ENCODE peak calls at places on chromosomes 1 and 21, in four cellular contexts. U is WTC11, T is HepG2, H is K562. L is an unnamed sample.

GRCh38 chr1:218850367-218850766 is 323.3 kb upstream of the LYPLAL1 start:
- DNase-seq in U (no peak), T (no peak), H (no peak), L (no peak)

GRCh38 chr1:58927026-58927721 is 143.3 kb upstream of the JUN start:
- DNase-seq in U (no peak), T (no peak), H (no peak), L (no peak)

GRCh38 chr1:10916311-10916710 is 96.1 kb upstream of the TARDBP start:
- DNase-seq in U (no peak), T (no peak), H (no peak), L (no peak)

GRCh38 chr1:220734571-220735326 is 13.4 kb upstream of the MTARC2 start:
- DNase-seq in U (no peak), T (peak; percentile 86), H (no peak), L (no peak)

GRCh38 chr1:6002714-6003501 is 10.7 kb upstream of the NPHP4 start:
- DNase-seq in U (peak; percentile 13), T (peak; percentile 48), H (no peak), L (no peak)

GRCh38 chr21:42561742-42562141 is 48.1 kb downstream of the SLC37A1 start:
- DNase-seq in U (peak; percentile 16), T (peak; percentile 13), H (peak; percentile 40), L (no peak)

GRCh38 chr1:185759061-185759460 is 24.9 kb downstream of the HMCN1 start:
- DNase-seq in U (no peak), T (no peak), H (no peak), L (no peak)

GRCh38 chr1:58811303-58811702 is 27.5 kb upstream of the JUN start:
- DNase-seq in U (no peak), T (no peak), H (no peak), L (no peak)

GRCh38 chr1:109796484-109797305 is 33.0 kb upstream of the EPS8L3 start:
- DNase-seq in U (no peak), T (no peak), H (peak; percentile 52), L (no peak)

GRCh38 chr1:37752583-37753471 is 12.1 kb downstream of the EPHA10 start:
- DNase-seq in U (peak; percentile 62), T (no peak), H (peak; percentile 36), L (peak; percentile 78)

GRCh38 chr1:3892748-3893147 is 7.3 kb downstream of the C1orf174 start:
- DNase-seq in U (no peak), T (no peak), H (no peak), L (no peak)

GRCh38 chr21:40466893-40467483 is 380.0 kb downstream of the DSCAM start:
- DNase-seq in U (no peak), T (no peak), H (peak; percentile 2), L (no peak)
- TF ChIP-seq ELF4 in U (no peak), T (no peak), H (no peak), L (no peak)

DNA sequence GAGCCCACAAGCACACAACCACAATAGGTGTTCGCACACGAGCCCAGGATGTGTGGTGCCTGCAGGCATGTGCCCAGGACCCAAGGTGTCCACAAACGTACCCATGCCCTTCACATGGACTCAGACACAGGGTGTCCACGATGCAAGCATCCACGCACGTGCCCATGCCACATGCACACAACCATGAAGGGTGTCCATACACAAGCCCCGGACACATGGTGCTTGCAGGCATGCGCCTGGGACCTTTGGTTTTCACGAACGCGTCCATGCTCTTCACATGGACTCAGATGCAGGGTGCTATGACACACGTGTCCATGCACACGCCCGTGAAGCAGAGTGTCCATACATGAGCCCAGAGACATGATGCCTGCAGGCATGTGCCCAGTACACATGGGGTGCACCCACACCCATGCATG is 53.4 kb downstream of the WNT9A start:
- DNase-seq in U (no peak), T (no peak), H (no peak), L (no peak)
- TF ChIP-seq ELF4 in U (no peak), T (no peak), H (no peak), L (no peak)

GRCh38 chr1:229243638-229244037 is 27.3 kb upstream of the RAB4A start:
- DNase-seq in U (no peak), T (no peak), H (no peak), L (no peak)
- TF ChIP-seq ELF4 in U (no peak), T (no peak), H (no peak), L (no peak)

DNA sequence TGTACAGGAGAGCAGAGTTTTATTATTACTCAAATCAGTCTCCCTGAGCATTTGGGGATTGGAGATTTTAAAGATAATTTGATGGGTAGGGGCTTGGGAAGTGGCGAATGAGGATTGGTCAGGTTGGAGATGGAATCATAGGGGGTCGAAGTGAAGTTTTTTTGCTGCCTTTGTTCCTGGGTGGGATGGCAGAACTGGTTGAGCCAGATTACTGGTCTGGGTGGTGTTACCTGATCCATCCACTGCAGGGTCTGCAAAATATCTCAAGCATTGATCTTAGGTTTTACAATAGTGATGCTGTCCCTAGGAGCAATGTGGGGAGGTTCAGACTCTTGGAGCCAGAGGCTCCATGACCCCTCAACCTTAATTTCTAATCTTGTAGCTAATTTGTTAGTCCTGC is 108.8 kb downstream of the BACH1 start:
- DNase-seq in U (no peak), T (no peak), H (no peak), L (no peak)
- TF ChIP-seq ELF4 in U (no peak), T (no peak), H (no peak), L (no peak)

DNA sequence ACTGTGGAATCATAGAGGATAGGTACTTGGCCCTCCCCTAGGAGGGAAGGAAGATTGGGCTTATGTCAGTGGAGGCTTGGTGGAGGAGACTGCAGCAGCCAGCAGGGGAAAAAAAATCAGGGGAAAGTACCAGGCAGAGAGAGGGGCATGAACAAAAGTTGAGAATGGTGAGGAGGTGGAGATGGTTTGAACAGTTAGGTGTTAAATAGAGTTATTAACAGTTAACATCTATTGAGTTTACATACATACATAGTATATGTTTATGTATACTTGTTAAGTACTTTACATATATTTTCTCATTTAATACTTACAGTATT is 136.5 kb upstream of the HNRNPU start:
- DNase-seq in U (no peak), T (no peak), H (no peak), L (no peak)
- TF ChIP-seq ELF4 in U (no peak), T (no peak), H (no peak), L (no peak)

DNA sequence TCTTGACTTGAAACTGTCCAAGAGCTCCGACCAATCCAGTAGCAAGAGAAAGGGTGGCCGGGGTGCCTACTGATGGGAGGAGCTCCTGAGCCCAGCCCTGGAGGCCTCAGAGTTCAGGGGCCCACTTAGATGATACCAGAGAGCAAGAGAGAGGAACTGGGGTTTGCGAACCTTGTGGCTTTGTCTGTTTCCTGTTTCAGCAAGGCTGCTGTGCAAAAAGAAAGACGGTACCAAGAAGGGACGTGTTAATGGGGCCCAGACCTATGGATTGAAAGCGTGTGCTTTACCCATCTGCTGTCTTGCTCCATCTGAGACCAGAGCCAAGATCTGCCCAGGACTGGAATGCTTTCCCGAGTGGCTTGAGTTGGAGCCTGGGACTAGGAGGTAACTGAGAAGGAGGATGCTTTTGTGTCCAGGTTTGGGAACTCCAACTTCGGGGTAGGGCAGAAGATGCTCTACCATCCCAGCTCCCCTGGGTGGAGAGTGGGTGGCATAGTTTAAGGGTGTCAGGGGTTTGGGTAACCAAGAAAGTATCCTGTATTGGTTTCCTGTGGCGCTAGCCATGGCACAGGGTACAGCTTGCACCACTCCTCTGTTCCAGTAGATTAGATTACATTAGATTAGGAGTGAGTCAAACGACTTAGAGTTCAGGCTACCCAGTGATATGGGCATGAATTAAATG is at the start of gene TRAF3IP3:
- DNase-seq in U (no peak), T (no peak), H (no peak), L (no peak)
- TF ChIP-seq ELF4 in U (no peak), T (no peak), H (no peak), L (no peak)

GRCh38 chr1:160219062-160219929 is 14.1 kb downstream of the PEA15 start:
- DNase-seq in U (peak; percentile 69), T (peak; percentile 45), H (peak; percentile 28), L (peak; percentile 57)

GRCh38 chr1:160220301-160220700 is 15.1 kb downstream of the PEA15 start:
- DNase-seq in U (no peak), T (no peak), H (no peak), L (no peak)

GRCh38 chr1:160221089-160221488 is 15.9 kb downstream of the PEA15 start:
- DNase-seq in U (no peak), T (no peak), H (no peak), L (no peak)

GRCh38 chr1:160214481-160215140 is 9.4 kb downstream of the PEA15 start:
- DNase-seq in U (no peak), T (no peak), H (no peak), L (no peak)

GRCh38 chr1:160217466-160218165 is 12.4 kb downstream of the PEA15 start:
- DNase-seq in U (no peak), T (peak; percentile 14), H (no peak), L (no peak)
- TF ChIP-seq ELF4 in U (no peak), T (no peak), H (no peak), L (no peak)

DNA sequence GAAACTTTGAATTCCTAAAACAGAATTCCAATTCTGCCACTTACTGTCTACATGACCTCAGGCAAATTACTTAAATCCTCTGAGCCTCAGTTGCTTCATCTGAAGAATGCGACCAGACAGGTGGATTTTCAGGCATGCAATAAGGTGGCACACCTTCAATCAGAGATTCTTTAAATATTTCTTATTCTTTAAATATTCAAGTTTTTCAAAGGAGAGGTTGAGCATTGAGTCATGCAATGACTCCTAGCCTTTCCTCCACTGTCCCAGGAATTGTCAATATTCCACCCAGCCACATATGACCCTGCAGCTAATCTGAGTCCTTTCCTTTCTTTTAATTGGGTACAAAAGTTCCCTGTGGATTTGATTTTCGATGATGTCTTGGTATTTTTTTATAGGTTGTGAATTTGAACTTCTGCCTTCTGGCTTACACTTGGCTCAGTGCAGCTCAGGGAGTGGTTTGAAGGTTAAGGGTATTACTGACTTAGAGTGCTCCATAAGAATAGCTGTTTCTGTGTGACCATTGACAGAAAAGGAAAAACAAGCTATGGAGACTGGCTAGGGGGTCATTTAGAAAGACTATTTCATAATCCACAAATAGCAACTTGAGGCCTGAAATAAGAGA is 52.2 kb upstream of the PRDX6 start:
- DNase-seq in U (no peak), T (no peak), H (no peak), L (no peak)
- TF ChIP-seq ELF4 in U (no peak), T (no peak), H (no peak), L (no peak)

DNA sequence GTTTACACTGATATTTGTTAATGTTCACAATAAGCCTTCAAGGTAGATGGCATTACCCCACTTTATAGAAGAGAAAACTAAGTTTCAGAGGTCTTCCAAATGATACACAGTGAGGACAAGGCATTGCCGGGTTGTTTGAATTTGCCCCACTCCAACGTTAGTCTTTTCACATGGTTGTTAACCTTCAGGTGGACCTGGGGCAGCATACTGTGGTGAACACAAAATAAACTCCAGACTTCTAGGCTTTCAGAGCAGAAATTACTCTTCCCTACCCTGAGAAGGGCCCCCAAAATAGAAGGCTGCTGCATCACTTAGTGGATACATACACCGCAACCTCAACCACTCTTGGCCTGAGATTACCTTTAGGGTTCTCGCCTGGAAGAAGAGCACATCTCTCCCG is 3.4 kb upstream of the KHDRBS1 start:
- DNase-seq in U (no peak), T (no peak), H (peak; percentile 38), L (no peak)
- TF ChIP-seq ELF4 in U (no peak), T (no peak), H (no peak), L (no peak)

DNA sequence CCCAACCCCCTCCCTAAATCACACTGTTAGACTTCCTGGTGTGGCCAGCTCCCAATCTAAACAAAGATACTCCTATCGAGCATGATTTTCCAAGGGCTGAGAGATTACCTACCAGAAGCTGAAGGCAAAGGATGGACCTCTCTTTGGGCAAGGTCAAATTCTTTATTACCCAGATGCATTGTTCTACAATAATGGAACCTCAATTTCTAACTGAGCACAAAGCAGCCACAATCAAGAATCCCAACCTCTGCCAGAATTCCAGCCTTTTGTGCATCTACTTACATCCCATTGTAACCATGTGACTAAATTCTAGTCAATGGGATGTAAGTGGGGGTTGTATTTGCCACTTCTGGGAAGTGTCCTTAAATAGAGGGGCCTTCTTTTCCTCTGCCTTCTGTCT is 24.9 kb upstream of the VPS26C start:
- DNase-seq in U (no peak), T (no peak), H (no peak), L (no peak)
- TF ChIP-seq ELF4 in U (no peak), T (no peak), H (no peak), L (no peak)

L was measured in HEK293T.